ENCODE peak calls at places on chromosomes 12 and 14, in six cellular contexts. I is AG09309, P is ELR, E is OCI-M1, K is left ventricle myocardium inferior, S is H9. Y is an unnamed sample.

GRCh38 chr12:72570601-72571000 is 298.4 kb downstream of the TRHDE start:
- DNase-seq in I (no peak), K (no peak), S (peak; percentile 67), P (peak; percentile 13), E (peak; percentile 21), Y (peak; percentile 28)

GRCh38 chr12:100758083-100758482 is 36.5 kb upstream of the ANO4 start:
- DNase-seq in S (no peak), E (no peak), P (no peak), I (no peak), K (no peak), Y (no peak)

GRCh38 chr12:105418821-105419291 is 88.4 kb downstream of the C12orf75 start:
- DNase-seq in I (peak; percentile 52), K (no peak), E (no peak), P (peak; percentile 54), S (no peak), Y (no peak)

GRCh38 chr14:21723431-21724045 is 49.9 kb upstream of the OR4E1 start:
- DNase-seq in E (peak; percentile 44), K (no peak), I (no peak), S (peak; percentile 91), P (peak; percentile 46), Y (peak; percentile 58)

GRCh38 chr14:77113644-77114043 is 15.6 kb downstream of the CIPC start:
- DNase-seq in K (peak; percentile 64), E (no peak), S (no peak), P (no peak), I (no peak), Y (no peak)

GRCh38 chr14:76716285-76716684 is 45.0 kb upstream of the VASH1 start:
- DNase-seq in S (no peak), I (no peak), E (no peak), K (no peak), P (no peak), Y (no peak)

GRCh38 chr14:55131782-55132181 is 2.7 kb downstream of the LGALS3 start:
- DNase-seq in S (no peak), K (no peak), P (peak; percentile 37), I (no peak), E (no peak), Y (no peak)

GRCh38 chr12:20367731-20368652 is at the start of gene PDE3A:
- DNase-seq in S (peak; percentile 89), E (peak; percentile 90), I (peak; percentile 44), K (peak; percentile 74), P (peak; percentile 57), Y (peak; percentile 82)

GRCh38 chr12:91123236-91123635 is 11.9 kb upstream of the LUM start:
- DNase-seq in S (no peak), P (peak; percentile 37), E (no peak), K (no peak), I (no peak), Y (no peak)

GRCh38 chr12:104964167-104964566 is 6.1 kb upstream of the SLC41A2 start:
- DNase-seq in P (no peak), E (no peak), I (no peak), S (no peak), K (no peak), Y (no peak)

GRCh38 chr12:75964150-75964549 is 67.4 kb downstream of the PHLDA1 start:
- DNase-seq in P (no peak), I (no peak), K (peak; percentile 25), E (peak; percentile 86), S (no peak), Y (no peak)

GRCh38 chr14:93793555-93793954 is 5.3 kb upstream of the PRIMA1 start:
- DNase-seq in E (no peak), P (no peak), S (no peak), K (no peak), I (no peak), Y (no peak)

GRCh38 chr12:4653257-4653656 is 4.3 kb downstream of the NDUFA9 start:
- DNase-seq in S (no peak), P (no peak), I (no peak), K (no peak), E (no peak), Y (no peak)

GRCh38 chr12:8590842-8591545 is 21.7 kb downstream of the AICDA start:
- DNase-seq in S (no peak), K (no peak), I (no peak), E (peak; percentile 48), P (no peak), Y (peak; percentile 77)

GRCh38 chr12:123388948-123389559 is 5.1 kb downstream of the KMT5A start:
- DNase-seq in I (no peak), K (no peak), P (peak; percentile 10), E (no peak), S (no peak), Y (peak; percentile 87)

GRCh38 chr14:69553221-69553620 is 21.4 kb downstream of the CCDC177 start:
- DNase-seq in P (peak; percentile 73), E (peak; percentile 17), K (no peak), S (no peak), I (peak; percentile 52), Y (no peak)

GRCh38 chr12:4526923-4527546 is 11.7 kb upstream of the RAD51AP1 start:
- DNase-seq in S (no peak), P (peak; percentile 49), K (no peak), E (peak; percentile 55), I (no peak), Y (no peak)

GRCh38 chr14:100882026-100882967 is 21.2 kb downstream of the RTL1 start:
- DNase-seq in E (no peak), P (no peak), I (no peak), K (peak; percentile 8), S (no peak), Y (no peak)

GRCh38 chr14:87097021-87097420 is 896.0 kb downstream of the GALC start:
- DNase-seq in K (no peak), I (no peak), E (no peak), P (no peak), S (no peak), Y (no peak)

GRCh38 chr14:26841920-26842741 is 244.3 kb upstream of the NOVA1 start:
- DNase-seq in E (no peak), P (peak; percentile 76), S (no peak), K (no peak), I (peak; percentile 41), Y (no peak)

GRCh38 chr12:12415886-12416285 is 59.0 kb downstream of the BORCS5 start:
- DNase-seq in E (no peak), K (no peak), I (no peak), S (no peak), P (no peak), Y (no peak)

GRCh38 chr14:46053221-46053620 is 598.4 kb downstream of the RPL10L start:
- DNase-seq in K (no peak), I (no peak), P (peak; percentile 70), E (no peak), S (no peak), Y (no peak)

GRCh38 chr12:62697893-62698292 is 231.3 kb downstream of the MON2 start:
- DNase-seq in K (no peak), S (no peak), P (no peak), E (no peak), I (no peak), Y (no peak)

GRCh38 chr12:89156862-89157262 is 195.4 kb downstream of the DUSP6 start:
- DNase-seq in K (no peak), S (no peak), P (peak; percentile 68), E (no peak), I (peak; percentile 72), Y (no peak)

GRCh38 chr12:83461326-83461985 is 774.8 kb downstream of the TMTC2 start:
- DNase-seq in I (peak; percentile 1), S (no peak), K (no peak), P (no peak), E (no peak), Y (no peak)

GRCh38 chr14:104547310-104547997 is 32.1 kb upstream of the C14orf180 start:
- DNase-seq in K (no peak), S (no peak), I (no peak), P (no peak), E (no peak), Y (no peak)